ENCODE peak calls at places on chromosome X, in four cellular contexts. K is CD4-positive, CD25-positive, alpha-beta regulatory T cell; W is neuronal stem cell; I is naive thymus-derived CD4-positive, alpha-beta T cell. V is an unnamed sample.

GRCh38 chrX:16239211-16239610 is 71.9 kb downstream of the MAGEB17 start:
- DNase-seq in K (no peak), I (no peak), W (no peak), V (no peak)

GRCh38 chrX:56794404-56794803 is 65.4 kb downstream of the NBDY start:
- DNase-seq in K (no peak), W (no peak), I (no peak), V (no peak)

GRCh38 chrX:14027031-14027430 is 2.7 kb downstream of the GEMIN8 start:
- DNase-seq in W (no peak), K (no peak), I (peak; percentile 46), V (no peak)

GRCh38 chrX:124098089-124098488 is 136.6 kb downstream of the STAG2 start:
- DNase-seq in I (peak; percentile 34), K (no peak), W (no peak), V (no peak)

GRCh38 chrX:68894142-68894512 is 65.3 kb downstream of the EFNB1 start:
- DNase-seq in W (no peak), I (peak; percentile 1), K (no peak), V (no peak)

GRCh38 chrX:72169008-72169728 is 12.4 kb upstream of the PIN4 start:
- DNase-seq in W (no peak), I (peak; percentile 69), K (peak; percentile 25), V (no peak)

GRCh38 chrX:9562851-9563250 is 98.0 kb downstream of the TBL1X start:
- DNase-seq in I (no peak), K (no peak), W (no peak), V (no peak)

GRCh38 chrX:13778916-13779315 is 38.0 kb downstream of the GPM6B start:
- DNase-seq in I (no peak), K (no peak), W (no peak), V (no peak)

GRCh38 chrX:15570145-15570544 is 30.6 kb downstream of the ACE2 start:
- DNase-seq in I (no peak), W (no peak), K (no peak), V (no peak)

GRCh38 chrX:104351173-104351769 is 96.5 kb upstream of the ESX1 start:
- DNase-seq in W (no peak), K (no peak), I (no peak), V (no peak)

GRCh38 chrX:152845618-152846240 is 14.9 kb downstream of the NSDHL start:
- DNase-seq in I (no peak), K (no peak), W (no peak), V (no peak)

GRCh38 chrX:23797371-23798128 is 14.6 kb downstream of the SAT1 start:
- DNase-seq in K (no peak), I (no peak), W (no peak), V (no peak)

GRCh38 chrX:38249965-38250364 is 29.3 kb upstream of the SRPX start:
- DNase-seq in W (no peak), I (no peak), K (no peak), V (no peak)

GRCh38 chrX:40105791-40106676 is 8.3 kb upstream of the BCOR start:
- DNase-seq in W (no peak), K (peak; percentile 57), I (peak; percentile 69), V (peak; percentile 76)
- H3K27me3 ChIP-seq in W (no peaks in the 10 kb centered on the region), K (no peaks in the 10 kb centered on the region), I (no peaks in the 10 kb centered on the region), V (no peaks in the 10 kb centered on the region)

DNA sequence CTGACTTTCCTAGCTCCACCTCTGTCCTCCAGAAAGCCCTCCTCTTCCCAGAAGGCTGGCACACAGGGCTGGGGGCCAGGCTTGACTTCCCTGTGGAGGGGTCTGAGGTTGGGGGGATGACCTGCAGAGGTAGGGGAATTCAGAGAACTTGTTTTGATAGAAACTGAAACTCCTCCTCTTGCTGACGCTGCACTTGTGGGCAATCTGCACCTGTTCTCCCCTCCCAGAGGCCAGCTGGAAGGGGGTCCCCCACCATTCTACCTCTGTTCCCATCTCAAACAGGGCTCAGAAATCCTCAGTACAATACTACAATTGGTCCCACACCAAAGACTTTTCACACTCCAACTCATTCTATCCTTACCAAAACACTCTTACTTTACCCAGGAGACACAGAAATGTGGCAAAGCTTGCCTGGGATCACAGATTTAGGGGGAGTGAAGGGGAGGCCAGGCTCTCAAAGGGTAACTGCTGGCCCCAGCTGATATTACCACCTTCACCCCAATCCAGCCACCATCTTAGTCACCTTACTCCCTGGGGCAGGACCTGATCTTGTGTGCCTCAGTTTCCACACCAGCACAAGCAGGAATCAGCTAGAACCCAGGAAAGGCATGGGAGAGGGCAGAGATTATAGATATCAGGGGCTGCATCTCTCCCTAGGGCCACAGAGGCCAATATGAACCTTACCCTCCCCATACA is 18.5 kb downstream of the OTUD5 start:
- DNase-seq in W (no peak), K (peak; percentile 70), I (peak; percentile 84), V (no peak)
- H3K4me3 ChIP-seq in W (no peak overlapping the region), K (peak overlapping the region; percentile 65), I (peak overlapping the region; percentile 55), V (no peak overlapping the region)

DNA sequence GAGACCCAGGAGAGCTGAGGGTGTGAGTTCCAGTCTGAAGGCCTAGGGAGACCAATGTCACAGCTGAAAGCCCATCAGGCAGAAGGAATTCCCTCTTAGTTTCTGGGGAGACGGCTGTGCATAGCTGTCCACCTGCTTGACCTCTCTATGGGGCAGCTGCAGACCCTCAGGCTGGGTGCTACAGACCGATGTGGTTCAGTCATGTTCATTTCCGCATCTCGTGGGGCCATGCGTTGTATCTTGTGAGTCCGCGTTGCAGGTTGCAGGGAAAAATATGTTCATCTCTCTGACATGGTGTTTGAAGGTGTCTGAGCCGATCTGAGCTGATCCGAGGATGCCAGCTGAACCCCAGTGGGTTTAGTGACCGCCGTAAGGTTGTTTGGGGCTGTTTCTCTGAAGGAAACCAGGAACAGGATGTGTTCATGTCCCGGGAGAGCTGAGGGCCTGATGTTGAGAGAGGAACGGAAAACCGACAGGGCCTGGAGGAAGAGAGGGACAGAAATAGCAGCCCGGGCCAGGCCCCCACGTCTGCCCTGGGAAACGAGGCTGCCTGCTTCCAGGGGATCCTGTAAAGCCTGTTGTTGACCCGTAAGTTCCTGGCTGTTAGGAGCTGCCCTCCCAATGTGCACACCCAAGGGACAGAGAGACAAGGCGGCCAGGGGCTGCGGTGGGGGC is 9.8 kb upstream of the P2RY8 start:
- DNase-seq in K (no peak), W (no peak), I (no peak), V (no peak)
- H3K4me1 ChIP-seq in K (peaks cover 10% of the 10 kb centered on the region), W (no peaks in the 10 kb centered on the region), I (peaks cover 6% of the 10 kb centered on the region), V (no peaks in the 10 kb centered on the region)

DNA sequence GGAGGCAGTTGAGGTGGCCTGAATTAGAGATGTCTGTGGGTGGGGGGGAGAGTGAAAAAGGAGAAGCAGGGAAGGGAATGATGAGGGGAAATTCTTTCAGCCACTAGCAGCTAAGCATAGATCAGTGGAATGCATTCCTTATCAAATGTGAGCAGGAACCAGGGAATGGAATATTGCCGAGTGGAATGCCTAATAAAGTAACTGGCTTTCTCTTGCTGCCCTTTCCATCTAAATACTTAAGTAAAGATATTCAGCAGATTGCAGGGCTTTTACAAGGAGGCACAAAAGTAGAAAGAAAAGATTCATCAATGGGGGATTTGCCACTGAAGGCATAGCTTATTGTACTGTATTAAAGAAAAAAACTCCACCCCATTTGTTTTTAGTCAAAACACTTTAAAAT is 263.0 kb upstream of the RPS6KA3 start:
- DNase-seq in I (no peak), W (no peak), K (no peak), V (no peak)
- H3K27me3 ChIP-seq in I (no peaks in the 10 kb centered on the region), W (no peaks in the 10 kb centered on the region), K (peaks cover 5% of the 10 kb centered on the region), V (peaks cover 10% of the 10 kb centered on the region)

GRCh38 chrX:154459843-154460242 is 1.8 kb downstream of the PLXNA3 start:
- DNase-seq in K (no peak), W (no peak), I (no peak), V (peak; percentile 63)
- H3K4me3 ChIP-seq in K (no peak overlapping the region), W (no peak overlapping the region), I (no peak overlapping the region), V (peak overlapping the region; percentile 83)

GRCh38 chrX:41338422-41338821 is 4.5 kb downstream of the DDX3X start:
- DNase-seq in K (no peak), W (no peak), I (no peak), V (no peak)
- H3K4me1 ChIP-seq in K (peaks cover 52% of the 10 kb centered on the region), W (no peaks in the 10 kb centered on the region), I (peaks cover 26% of the 10 kb centered on the region), V (peaks cover 22% of the 10 kb centered on the region)

GRCh38 chrX:108412783-108413182 is 25.4 kb downstream of the COL4A6 start:
- DNase-seq in K (no peak), I (no peak), W (no peak), V (no peak)
- H3K27me3 ChIP-seq in K (no peaks in the 10 kb centered on the region), I (no peaks in the 10 kb centered on the region), W (no peaks in the 10 kb centered on the region), V (no peaks in the 10 kb centered on the region)

GRCh38 chrX:101676571-101676970 is 16.9 kb upstream of the ARMCX2 start:
- DNase-seq in I (no peak), W (no peak), K (no peak), V (no peak)
- H3K4me3 ChIP-seq in I (no peak overlapping the region), W (no peak overlapping the region), K (no peak overlapping the region), V (no peak overlapping the region)

DNA sequence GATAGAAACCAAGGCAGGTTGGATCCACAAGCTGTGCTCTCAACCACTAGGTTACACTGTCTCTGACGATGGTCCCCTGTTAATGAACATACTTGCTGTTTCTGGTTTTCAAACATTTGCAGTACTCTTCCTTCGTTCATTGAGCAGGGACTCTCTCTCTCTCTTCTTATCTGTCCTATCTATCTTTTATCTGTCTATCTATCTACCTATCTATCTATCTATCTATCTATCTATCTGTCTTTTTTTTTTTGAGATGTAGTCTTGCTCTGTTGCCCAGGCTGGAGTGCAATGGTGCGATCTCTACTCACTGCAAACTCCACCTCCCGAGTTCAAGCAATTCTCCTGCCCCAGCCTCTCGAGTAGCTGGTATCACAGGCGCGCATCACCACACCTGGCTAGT is 9.4 kb upstream of the CT47C1 start:
- DNase-seq in K (no peak), W (no peak), I (no peak), V (no peak)
- H3K4me1 ChIP-seq in K (no peaks in the 10 kb centered on the region), W (peaks cover 3% of the 10 kb centered on the region), I (no peaks in the 10 kb centered on the region), V (no peaks in the 10 kb centered on the region)

DNA sequence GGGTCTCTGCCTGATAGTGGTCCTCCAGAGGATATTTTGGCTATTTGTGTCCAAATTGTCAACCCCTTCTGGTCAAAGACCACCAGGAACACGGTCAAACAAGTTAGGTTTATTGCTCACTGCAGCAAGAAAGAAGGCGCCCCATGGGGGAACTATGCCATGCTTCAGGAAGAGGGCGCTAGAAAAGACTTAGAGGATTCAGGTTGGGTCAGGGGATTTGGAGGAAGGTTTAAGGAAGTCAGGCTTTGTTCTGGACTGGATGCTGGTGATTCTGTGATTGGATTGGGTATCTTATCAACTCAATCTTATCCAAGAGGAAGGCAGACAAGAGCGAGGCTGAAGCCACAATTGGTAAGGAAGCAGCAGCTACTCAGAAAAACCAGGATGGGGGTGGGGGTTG is 14.3 kb upstream of the ELF4 start:
- DNase-seq in I (no peak), W (no peak), K (no peak), V (no peak)
- H3K27me3 ChIP-seq in I (no peaks in the 10 kb centered on the region), W (no peaks in the 10 kb centered on the region), K (no peaks in the 10 kb centered on the region), V (no peaks in the 10 kb centered on the region)